ENCODE peak calls at places on chromosomes 7 and 10, in six cellular contexts. One of them, this sample, is unnamed.
A peak's percentile ranks its signal among the peaks of the same experiment; 100 is the strongest.

GRCh38 chr10:33749042-33749441 is 414.6 kb upstream of the NRP1 start:
- DNase-seq in body of pancreas: no peak
- DNase-seq in thoracic aorta: no peak
- DNase-seq in HepG2: no peak
- DNase-seq in heart right ventricle: no peak
- DNase-seq in fibroblast of lung: no peak
- DNase-seq in this sample: no peak

GRCh38 chr7:17937506-17938115 is 2.7 kb downstream of the SNX13 start:
- DNase-seq in body of pancreas: no peak
- DNase-seq in thoracic aorta: no peak
- DNase-seq in HepG2: no peak
- DNase-seq in heart right ventricle: no peak
- DNase-seq in fibroblast of lung: peak; percentile 27
- DNase-seq in this sample: no peak

GRCh38 chr10:43013065-43013464 is 63.8 kb upstream of the RET start:
- DNase-seq in body of pancreas: no peak
- DNase-seq in thoracic aorta: no peak
- DNase-seq in HepG2: no peak
- DNase-seq in heart right ventricle: no peak
- DNase-seq in fibroblast of lung: no peak
- DNase-seq in this sample: no peak

GRCh38 chr10:83301732-83302131 is 837.6 kb upstream of the GHITM start:
- DNase-seq in body of pancreas: no peak
- DNase-seq in thoracic aorta: no peak
- DNase-seq in HepG2: no peak
- DNase-seq in heart right ventricle: no peak
- DNase-seq in fibroblast of lung: no peak
- DNase-seq in this sample: no peak

GRCh38 chr7:99096124-99096887 is 47.6 kb downstream of the SMURF1 start:
- DNase-seq in body of pancreas: peak; percentile 66
- DNase-seq in thoracic aorta: no peak
- DNase-seq in HepG2: peak; percentile 44
- DNase-seq in heart right ventricle: no peak
- DNase-seq in fibroblast of lung: no peak
- DNase-seq in this sample: no peak

GRCh38 chr10:131868436-131868835 is 32.4 kb upstream of the PPP2R2D start:
- DNase-seq in body of pancreas: no peak
- DNase-seq in thoracic aorta: no peak
- DNase-seq in HepG2: no peak
- DNase-seq in heart right ventricle: no peak
- DNase-seq in fibroblast of lung: no peak
- DNase-seq in this sample: no peak

GRCh38 chr7:120274482-120274881 is 1.5 kb downstream of the KCND2 start:
- DNase-seq in body of pancreas: no peak
- DNase-seq in thoracic aorta: no peak
- DNase-seq in HepG2: no peak
- DNase-seq in heart right ventricle: no peak
- DNase-seq in fibroblast of lung: no peak
- DNase-seq in this sample: no peak

GRCh38 chr7:127578036-127578684 is 7.2 kb downstream of the GCC1 start:
- DNase-seq in body of pancreas: peak; percentile 12
- DNase-seq in thoracic aorta: no peak
- DNase-seq in HepG2: peak; percentile 20
- DNase-seq in heart right ventricle: no peak
- DNase-seq in fibroblast of lung: peak; percentile 29
- DNase-seq in this sample: no peak

GRCh38 chr7:99013266-99014112 is 130.4 kb downstream of the SMURF1 start:
- DNase-seq in body of pancreas: no peak
- DNase-seq in thoracic aorta: no peak
- DNase-seq in HepG2: no peak
- DNase-seq in heart right ventricle: no peak
- DNase-seq in fibroblast of lung: no peak
- DNase-seq in this sample: no peak

GRCh38 chr7:106952658-106953231 is 87.7 kb downstream of the PIK3CG start:
- DNase-seq in body of pancreas: no peak
- DNase-seq in thoracic aorta: no peak
- DNase-seq in HepG2: no peak
- DNase-seq in heart right ventricle: peak; percentile 23
- DNase-seq in fibroblast of lung: no peak
- DNase-seq in this sample: no peak

GRCh38 chr7:114660007-114660406 is 245.4 kb downstream of the FOXP2 start:
- DNase-seq in body of pancreas: no peak
- DNase-seq in thoracic aorta: no peak
- DNase-seq in HepG2: no peak
- DNase-seq in heart right ventricle: no peak
- DNase-seq in fibroblast of lung: no peak
- DNase-seq in this sample: no peak

GRCh38 chr10:97321807-97322195 is 2.7 kb downstream of the FRAT1 start:
- DNase-seq in body of pancreas: no peak
- DNase-seq in thoracic aorta: no peak
- DNase-seq in HepG2: no peak
- DNase-seq in heart right ventricle: no peak
- DNase-seq in fibroblast of lung: no peak
- DNase-seq in this sample: no peak

GRCh38 chr7:27303021-27303420 is 60.4 kb downstream of the EVX1 start:
- DNase-seq in body of pancreas: no peak
- DNase-seq in thoracic aorta: no peak
- DNase-seq in HepG2: no peak
- DNase-seq in heart right ventricle: no peak
- DNase-seq in fibroblast of lung: no peak
- DNase-seq in this sample: no peak

GRCh38 chr7:96786261-96786997 is 76.8 kb upstream of the SEM1 start:
- DNase-seq in body of pancreas: no peak
- DNase-seq in thoracic aorta: no peak
- DNase-seq in HepG2: no peak
- DNase-seq in heart right ventricle: peak; percentile 26
- DNase-seq in fibroblast of lung: no peak
- DNase-seq in this sample: no peak

GRCh38 chr7:99001482-99002145 is 123.3 kb downstream of the TRRAP start:
- DNase-seq in body of pancreas: no peak
- DNase-seq in thoracic aorta: no peak
- DNase-seq in HepG2: no peak
- DNase-seq in heart right ventricle: no peak
- DNase-seq in fibroblast of lung: peak; percentile 39
- DNase-seq in this sample: no peak

GRCh38 chr7:80142853-80143580 is 8.4 kb downstream of the GNAI1 start:
- DNase-seq in body of pancreas: no peak
- DNase-seq in thoracic aorta: no peak
- DNase-seq in HepG2: no peak
- DNase-seq in heart right ventricle: no peak
- DNase-seq in fibroblast of lung: no peak
- DNase-seq in this sample: no peak

GRCh38 chr10:120477006-120477722 is 20.1 kb downstream of the PLPP4 start:
- DNase-seq in body of pancreas: no peak
- DNase-seq in thoracic aorta: no peak
- DNase-seq in HepG2: no peak
- DNase-seq in heart right ventricle: no peak
- DNase-seq in fibroblast of lung: peak; percentile 93
- DNase-seq in this sample: no peak

GRCh38 chr10:13859979-13860619 is 273.3 kb downstream of the PRPF18 start:
- DNase-seq in body of pancreas: no peak
- DNase-seq in thoracic aorta: no peak
- DNase-seq in HepG2: no peak
- DNase-seq in heart right ventricle: no peak
- DNase-seq in fibroblast of lung: peak; percentile 29
- DNase-seq in this sample: no peak

GRCh38 chr10:1155791-1156615 is 99.8 kb downstream of the WDR37 start:
- DNase-seq in body of pancreas: no peak
- DNase-seq in thoracic aorta: no peak
- DNase-seq in HepG2: no peak
- DNase-seq in heart right ventricle: no peak
- DNase-seq in fibroblast of lung: no peak
- DNase-seq in this sample: peak; percentile 79

GRCh38 chr10:3538850-3539531 is 246.0 kb downstream of the KLF6 start:
- DNase-seq in body of pancreas: no peak
- DNase-seq in thoracic aorta: peak; percentile 78
- DNase-seq in HepG2: no peak
- DNase-seq in heart right ventricle: no peak
- DNase-seq in fibroblast of lung: peak; percentile 100
- DNase-seq in this sample: no peak

GRCh38 chr10:5552376-5553321 is 27.9 kb downstream of the CALML3 start:
- DNase-seq in body of pancreas: peak; percentile 8
- DNase-seq in thoracic aorta: no peak
- DNase-seq in HepG2: no peak
- DNase-seq in heart right ventricle: no peak
- DNase-seq in fibroblast of lung: no peak
- DNase-seq in this sample: no peak

GRCh38 chr7:122886357-122887081 is at the start of gene CADPS2:
- DNase-seq in body of pancreas: peak; percentile 92
- DNase-seq in thoracic aorta: peak; percentile 49
- DNase-seq in HepG2: peak; percentile 86
- DNase-seq in heart right ventricle: peak; percentile 84
- DNase-seq in fibroblast of lung: peak; percentile 86
- DNase-seq in this sample: no peak

GRCh38 chr7:93218997-93219827 is 7.1 kb downstream of the HEPACAM2 start:
- DNase-seq in body of pancreas: no peak
- DNase-seq in thoracic aorta: no peak
- DNase-seq in HepG2: no peak
- DNase-seq in heart right ventricle: no peak
- DNase-seq in fibroblast of lung: no peak
- DNase-seq in this sample: no peak

GRCh38 chr7:99420213-99420612 is 11.4 kb downstream of the BUD31 start:
- DNase-seq in body of pancreas: no peak
- DNase-seq in thoracic aorta: no peak
- DNase-seq in HepG2: no peak
- DNase-seq in heart right ventricle: no peak
- DNase-seq in fibroblast of lung: no peak
- DNase-seq in this sample: no peak

GRCh38 chr7:39741942-39742623 is 118.7 kb downstream of the RALA start:
- DNase-seq in body of pancreas: no peak
- DNase-seq in thoracic aorta: no peak
- DNase-seq in HepG2: no peak
- DNase-seq in heart right ventricle: peak; percentile 55
- DNase-seq in fibroblast of lung: peak; percentile 38
- DNase-seq in this sample: no peak

GRCh38 chr7:144439717-144440116 is 36.2 kb upstream of the NOBOX start:
- DNase-seq in body of pancreas: no peak
- DNase-seq in thoracic aorta: no peak
- DNase-seq in HepG2: no peak
- DNase-seq in heart right ventricle: no peak
- DNase-seq in fibroblast of lung: no peak
- DNase-seq in this sample: no peak

GRCh38 chr10:24333736-24334135 is 124.8 kb downstream of the KIAA1217 start:
- DNase-seq in body of pancreas: no peak
- DNase-seq in thoracic aorta: no peak
- DNase-seq in HepG2: no peak
- DNase-seq in heart right ventricle: no peak
- DNase-seq in fibroblast of lung: peak; percentile 92
- DNase-seq in this sample: no peak

GRCh38 chr7:100825760-100826545 is 1.4 kb downstream of the EPHB4 start:
- DNase-seq in body of pancreas: no peak
- DNase-seq in thoracic aorta: no peak
- DNase-seq in HepG2: peak; percentile 57
- DNase-seq in heart right ventricle: no peak
- DNase-seq in fibroblast of lung: peak; percentile 43
- DNase-seq in this sample: no peak
- H3K27ac ChIP-seq in body of pancreas: no peak overlapping the region
- H3K27ac ChIP-seq in thoracic aorta: no peak overlapping the region
- H3K27ac ChIP-seq in HepG2: peak overlapping the region; percentile 69
- H3K27ac ChIP-seq in heart right ventricle: peak overlapping the region; percentile 89
- H3K27ac ChIP-seq in fibroblast of lung: peak overlapping the region; percentile 8
- H3K27ac ChIP-seq in this sample: peak overlapping the region; percentile 88

GRCh38 chr7:44323381-44324203 is 1.8 kb downstream of the CAMK2B start:
- DNase-seq in body of pancreas: no peak
- DNase-seq in thoracic aorta: no peak
- DNase-seq in HepG2: no peak
- DNase-seq in heart right ventricle: no peak
- DNase-seq in fibroblast of lung: no peak
- DNase-seq in this sample: peak; percentile 83
- H3K27me3 ChIP-seq in body of pancreas: peaks cover 6% of the 10 kb centered on the region
- H3K27me3 ChIP-seq in thoracic aorta: no peaks in the 10 kb centered on the region
- H3K27me3 ChIP-seq in HepG2: peaks cover 55% of the 10 kb centered on the region
- H3K27me3 ChIP-seq in heart right ventricle: peaks cover 36% of the 10 kb centered on the region
- H3K27me3 ChIP-seq in fibroblast of lung: peaks cover 31% of the 10 kb centered on the region
- H3K27me3 ChIP-seq in this sample: peaks cover 47% of the 10 kb centered on the region

GRCh38 chr10:71334228-71334791 is 15.3 kb downstream of the SLC29A3 start:
- DNase-seq in body of pancreas: no peak
- DNase-seq in thoracic aorta: no peak
- DNase-seq in HepG2: peak; percentile 90
- DNase-seq in heart right ventricle: no peak
- DNase-seq in fibroblast of lung: no peak
- DNase-seq in this sample: no peak

GRCh38 chr10:71330789-71331404 is 11.8 kb downstream of the SLC29A3 start:
- DNase-seq in body of pancreas: no peak
- DNase-seq in thoracic aorta: no peak
- DNase-seq in HepG2: no peak
- DNase-seq in heart right ventricle: no peak
- DNase-seq in fibroblast of lung: no peak
- DNase-seq in this sample: no peak

GRCh38 chr10:71333154-71333887 is 14.3 kb downstream of the SLC29A3 start:
- DNase-seq in body of pancreas: no peak
- DNase-seq in thoracic aorta: no peak
- DNase-seq in HepG2: no peak
- DNase-seq in heart right ventricle: no peak
- DNase-seq in fibroblast of lung: no peak
- DNase-seq in this sample: no peak

GRCh38 chr10:71335173-71335572 is 16.1 kb downstream of the SLC29A3 start:
- DNase-seq in body of pancreas: no peak
- DNase-seq in thoracic aorta: no peak
- DNase-seq in HepG2: no peak
- DNase-seq in heart right ventricle: no peak
- DNase-seq in fibroblast of lung: no peak
- DNase-seq in this sample: no peak

DNA sequence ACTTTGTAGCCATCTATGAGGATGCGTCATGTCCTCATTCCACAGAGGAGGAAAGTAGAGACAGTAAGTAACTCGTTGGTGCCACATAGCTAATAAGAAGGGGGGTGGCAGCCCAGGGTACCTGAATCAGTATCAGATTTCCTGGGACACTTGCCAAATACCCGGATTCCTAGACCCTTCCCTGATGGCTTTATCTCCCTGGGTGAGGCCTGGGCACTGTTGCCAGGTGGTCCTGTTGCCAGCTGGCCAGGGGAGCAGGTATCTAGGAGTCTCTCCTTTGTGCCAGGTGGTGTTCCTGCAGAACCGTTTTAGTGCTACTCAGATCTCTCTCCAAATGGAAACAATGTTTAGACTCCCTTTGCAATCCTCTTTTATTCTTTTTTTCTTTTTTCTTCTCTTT is 12.7 kb downstream of the SLC29A3 start:
- DNase-seq in body of pancreas: peak; percentile 29
- DNase-seq in thoracic aorta: no peak
- DNase-seq in HepG2: no peak
- DNase-seq in heart right ventricle: no peak
- DNase-seq in fibroblast of lung: no peak
- DNase-seq in this sample: no peak
- H3K4me1 ChIP-seq in body of pancreas: no peaks in the 10 kb centered on the region
- H3K4me1 ChIP-seq in thoracic aorta: no peaks in the 10 kb centered on the region
- H3K4me1 ChIP-seq in HepG2: peaks cover 74% of the 10 kb centered on the region
- H3K4me1 ChIP-seq in heart right ventricle: no peaks in the 10 kb centered on the region
- H3K4me1 ChIP-seq in fibroblast of lung: no peaks in the 10 kb centered on the region
- H3K4me1 ChIP-seq in this sample: no peaks in the 10 kb centered on the region

GRCh38 chr10:133306941-133307379 is 1.7 kb downstream of the TUBGCP2 start:
- DNase-seq in body of pancreas: no peak
- DNase-seq in thoracic aorta: no peak
- DNase-seq in HepG2: no peak
- DNase-seq in heart right ventricle: no peak
- DNase-seq in fibroblast of lung: no peak
- DNase-seq in this sample: no peak
- H3K27ac ChIP-seq in body of pancreas: no peak overlapping the region
- H3K27ac ChIP-seq in thoracic aorta: no peak overlapping the region
- H3K27ac ChIP-seq in HepG2: no peak overlapping the region
- H3K27ac ChIP-seq in heart right ventricle: no peak overlapping the region
- H3K27ac ChIP-seq in fibroblast of lung: no peak overlapping the region
- H3K27ac ChIP-seq in this sample: no peak overlapping the region